ENCODE peak calls at places on chromosomes 4 and X, in five cellular contexts. R, O, S, M and H are unnamed samples.

GRCh38 chr4:142516686-142517145 is 329.4 kb downstream of the INPP4B start:
- DNase-seq in R (no peak), O (no peak), S (no peak), M (no peak), H (no peak)

GRCh38 chr4:27278615-27279014 is 418.0 kb downstream of the STIM2 start:
- DNase-seq in R (peak), O (peak), S (no peak), M (peak), H (no peak)

GRCh38 chr4:39464886-39465501 is 6.1 kb downstream of the LIAS start:
- DNase-seq in R (peak), O (peak), S (no peak), M (no peak), H (peak)

GRCh38 chrX:10157032-10157341 is 212 bp downstream of the CLCN4 start:
- DNase-seq in R (peak), O (no peak), S (no peak), M (no peak), H (no peak)

GRCh38 chr4:184793735-184794355 is 31.9 kb downstream of the ACSL1 start:
- DNase-seq in R (no peak), O (no peak), S (no peak), M (no peak), H (no peak)

GRCh38 chr4:22607382-22607781 is 85.4 kb upstream of the GBA3 start:
- DNase-seq in R (peak), O (peak), S (peak), M (peak), H (peak)

GRCh38 chr4:77538144-77538543 is 67.5 kb upstream of the CXCL13 start:
- DNase-seq in R (no peak), O (no peak), S (no peak), M (no peak), H (no peak)

GRCh38 chr4:89707467-89707866 is 129.5 kb downstream of the SNCA start:
- DNase-seq in R (no peak), O (no peak), S (no peak), M (no peak), H (no peak)

GRCh38 chr4:1210241-1210841 is 38.0 kb upstream of the SPON2 start:
- DNase-seq in R (no peak), O (no peak), S (peak), M (no peak), H (no peak)

GRCh38 chr4:95548738-95549245 is at the start of gene UNC5C:
- DNase-seq in R (no peak), O (peak), S (no peak), M (peak), H (peak)